ENCODE peak calls at places on chromosomes 1 and 21, in ten cellular contexts. D is foreskin keratinocyte, Z is cardiac fibroblast, H is mammary epithelial cell, P is NCI-H1105 treated with DMSO at 0.1 percent for 48 hours, C is GM04503, S is glutamatergic neuron, U is caudate nucleus, Y is GM20000, Q is T-cell. E is an unnamed sample.

GRCh38 chr21:33936221-33937038 is 20.8 kb upstream of the ATP5PO start:
- DNase-seq in D (no peak), Z (peak; percentile 42), H (no peak), P (no peak), C (no peak), S (no peak), U (no peak), Y (no peak), Q (peak; percentile 79), E (no peak)

GRCh38 chr1:59020151-59020997 is 236.5 kb upstream of the JUN start:
- DNase-seq in D (peak; percentile 70), Z (peak; percentile 81), H (peak; percentile 72), P (no peak), C (peak; percentile 54), S (no peak), U (no peak), Y (peak; percentile 73), Q (peak; percentile 33), E (peak; percentile 60)

GRCh38 chr1:88763649-88764406 is 79.8 kb downstream of the PKN2 start:
- DNase-seq in D (peak; percentile 56), Z (peak; percentile 49), H (peak; percentile 20), P (no peak), C (peak; percentile 62), S (no peak), U (no peak), Y (no peak), Q (no peak), E (no peak)

GRCh38 chr21:36706951-36707762 is 8.2 kb downstream of the SIM2 start:
- DNase-seq in D (no peak), Z (peak; percentile 49), H (no peak), P (no peak), C (no peak), S (peak; percentile 62), U (no peak), Y (peak; percentile 43), Q (no peak), E (peak; percentile 30)

GRCh38 chr1:231194476-231194842 is 32.6 kb downstream of the TRIM67 start:
- DNase-seq in D (no peak), Z (no peak), H (no peak), P (no peak), C (no peak), S (no peak), U (no peak), Y (no peak), Q (no peak), E (no peak)

GRCh38 chr1:67041836-67042503 is 12.0 kb downstream of the SLC35D1 start:
- DNase-seq in D (no peak), Z (no peak), H (no peak), P (no peak), C (peak; percentile 64), S (no peak), U (no peak), Y (no peak), Q (no peak), E (no peak)

GRCh38 chr1:198910816-198911215 is 272.0 kb downstream of the PTPRC start:
- DNase-seq in D (no peak), Z (no peak), H (no peak), P (no peak), C (no peak), S (no peak), U (no peak), Y (no peak), Q (no peak), E (no peak)

GRCh38 chr1:192639607-192640368 is 3.8 kb downstream of the RGS13 start:
- DNase-seq in D (peak; percentile 61), Z (peak; percentile 44), H (peak; percentile 12), P (no peak), C (no peak), S (no peak), U (no peak), Y (peak; percentile 16), Q (no peak), E (peak; percentile 7)

GRCh38 chr1:201719812-201720521 is 109.0 kb upstream of the IPO9 start:
- DNase-seq in D (peak; percentile 67), Z (peak; percentile 87), H (peak; percentile 71), P (no peak), C (peak; percentile 83), S (peak; percentile 46), U (peak; percentile 70), Y (no peak), Q (no peak), E (no peak)

GRCh38 chr1:232952514-232953175 is 2.2 kb downstream of the NTPCR start:
- DNase-seq in D (peak; percentile 78), Z (peak; percentile 56), H (peak; percentile 76), P (peak; percentile 29), C (no peak), S (peak; percentile 63), U (no peak), Y (peak; percentile 60), Q (no peak), E (peak; percentile 48)

GRCh38 chr1:153635872-153636271 is 2.0 kb downstream of the CHTOP start:
- DNase-seq in D (no peak), Z (no peak), H (no peak), P (no peak), C (no peak), S (no peak), U (no peak), Y (no peak), Q (no peak), E (no peak)

GRCh38 chr1:7549277-7549676 is 221.8 kb upstream of the VAMP3 start:
- DNase-seq in D (peak; percentile 96), Z (peak; percentile 62), H (peak; percentile 89), P (no peak), C (peak; percentile 31), S (peak; percentile 3), U (no peak), Y (no peak), Q (no peak), E (no peak)

GRCh38 chr21:41771625-41771945 is 4.7 kb upstream of the RIPK4 start:
- DNase-seq in D (no peak), Z (no peak), H (no peak), P (no peak), C (no peak), S (no peak), U (no peak), Y (no peak), Q (no peak), E (no peak)

GRCh38 chr1:212685429-212685828 is 14.2 kb downstream of the BATF3 start:
- DNase-seq in D (no peak), Z (no peak), H (no peak), P (no peak), C (no peak), S (no peak), U (no peak), Y (no peak), Q (no peak), E (no peak)

GRCh38 chr1:239125027-239125426 is 261.3 kb upstream of the CHRM3 start:
- DNase-seq in D (peak; percentile 4), Z (peak; percentile 5), H (no peak), P (no peak), C (no peak), S (peak; percentile 21), U (no peak), Y (no peak), Q (no peak), E (no peak)

GRCh38 chr21:23093259-23093658 is 2095.1 kb downstream of the NCAM2 start:
- DNase-seq in D (no peak), Z (no peak), H (no peak), P (no peak), C (no peak), S (no peak), U (no peak), Y (no peak), Q (no peak), E (no peak)

GRCh38 chr1:28287315-28287714 is 28.0 kb downstream of the SESN2 start:
- DNase-seq in D (no peak), Z (no peak), H (peak; percentile 21), P (no peak), C (no peak), S (no peak), U (no peak), Y (no peak), Q (no peak), E (no peak)

GRCh38 chr1:8431028-8431427 is 113.1 kb downstream of the SLC45A1 start:
- DNase-seq in D (no peak), Z (no peak), H (no peak), P (no peak), C (no peak), S (no peak), U (no peak), Y (no peak), Q (peak; percentile 58), E (no peak)

GRCh38 chr1:169085911-169086310 is 20.6 kb upstream of the ATP1B1 start:
- DNase-seq in D (no peak), Z (no peak), H (no peak), P (no peak), C (no peak), S (no peak), U (no peak), Y (no peak), Q (no peak), E (no peak)

GRCh38 chr1:37556712-37557196 is at the start of gene DNALI1:
- DNase-seq in D (peak; percentile 52), Z (peak; percentile 92), H (peak; percentile 69), P (peak; percentile 87), C (no peak), S (peak; percentile 93), U (peak; percentile 67), Y (peak; percentile 54), Q (no peak), E (peak; percentile 72)

GRCh38 chr21:37458669-37459276 is 92.2 kb downstream of the DYRK1A start:
- DNase-seq in D (no peak), Z (no peak), H (no peak), P (no peak), C (no peak), S (no peak), U (no peak), Y (no peak), Q (no peak), E (no peak)

GRCh38 chr1:158117854-158118691 is 62.6 kb upstream of the CD1D start:
- DNase-seq in D (no peak), Z (peak; percentile 45), H (no peak), P (no peak), C (no peak), S (peak; percentile 62), U (peak; percentile 12), Y (peak; percentile 64), Q (peak; percentile 64), E (no peak)

GRCh38 chr1:23202263-23202749 is 15.0 kb downstream of the HTR1D start:
- DNase-seq in D (peak; percentile 69), Z (peak; percentile 74), H (peak; percentile 70), P (no peak), C (no peak), S (no peak), U (no peak), Y (no peak), Q (no peak), E (no peak)

GRCh38 chr1:235597867-235598553 is 51.6 kb downstream of the GNG4 start:
- DNase-seq in D (peak; percentile 44), Z (peak; percentile 76), H (peak; percentile 32), P (no peak), C (no peak), S (no peak), U (no peak), Y (no peak), Q (no peak), E (no peak)

GRCh38 chr21:37006521-37007291 is at the start of gene RIPPLY3:
- DNase-seq in D (peak; percentile 14), Z (peak; percentile 22), H (peak; percentile 38), P (no peak), C (no peak), S (peak; percentile 55), U (peak; percentile 40), Y (peak; percentile 65), Q (no peak), E (peak; percentile 54)

GRCh38 chr21:32088471-32088870 is 190.4 kb downstream of the MIS18A start:
- DNase-seq in D (no peak), Z (no peak), H (no peak), P (peak; percentile 4), C (no peak), S (no peak), U (no peak), Y (no peak), Q (no peak), E (no peak)

GRCh38 chr1:247332215-247332900 is 691 bp upstream of the ZNF496 start:
- DNase-seq in D (peak; percentile 27), Z (peak; percentile 46), H (peak; percentile 40), P (peak; percentile 1), C (no peak), S (peak; percentile 73), U (peak; percentile 45), Y (peak; percentile 82), Q (peak; percentile 48), E (peak; percentile 84)

E was measured in GM13977.